ENCODE peak calls at places on chromosomes 6 and 20, in six cellular contexts. M is GM12891; H is activated CD4-positive, CD25-positive, alpha-beta regulatory T cell treated with anti-CD3 and anti-CD28 coated beads, Interleukin-2, amount 50 U/mL, for 16 hours; W is erythroblast; Y is astrocyte of the spinal cord; B is COR-L47. U is an unnamed sample.

GRCh38 chr20:18754030-18754659 is 59.4 kb upstream of the SCP2D1 start:
- DNase-seq in M (peak), H (no peak), W (no peak), Y (peak), B (no peak), U (no peak)

GRCh38 chr20:20331796-20332195 is 36.1 kb upstream of the INSM1 start:
- DNase-seq in M (no peak), H (no peak), W (no peak), Y (no peak), B (no peak), U (no peak)

GRCh38 chr6:135202821-135203220 is 21.7 kb downstream of the MYB start:
- DNase-seq in M (no peak), H (no peak), W (no peak), Y (no peak), B (no peak), U (no peak)

GRCh38 chr6:56540950-56541600 is 101.6 kb downstream of the DST start:
- DNase-seq in M (no peak), H (no peak), W (peak), Y (no peak), B (no peak), U (no peak)

GRCh38 chr6:45421700-45422540 is 44.2 kb upstream of the SUPT3H start:
- DNase-seq in M (no peak), H (no peak), W (peak), Y (peak), B (peak), U (no peak)

GRCh38 chr6:100463685-100464161 is 998 bp downstream of the SIM1 start:
- DNase-seq in M (no peak), H (no peak), W (no peak), Y (no peak), B (no peak), U (no peak)

GRCh38 chr6:150143521-150144293 is 863 bp downstream of the PPP1R14C start:
- DNase-seq in M (no peak), H (no peak), W (no peak), Y (no peak), B (no peak), U (no peak)

GRCh38 chr6:154805288-154805911 is 72.2 kb downstream of the SCAF8 start:
- DNase-seq in M (no peak), H (no peak), W (peak), Y (peak), B (peak), U (peak)

GRCh38 chr20:18721716-18722115 is 91.9 kb upstream of the SCP2D1 start:
- DNase-seq in M (no peak), H (no peak), W (no peak), Y (no peak), B (no peak), U (no peak)

GRCh38 chr20:53647286-53647821 is 53.7 kb upstream of the ZNF217 start:
- DNase-seq in M (no peak), H (no peak), W (no peak), Y (no peak), B (no peak), U (no peak)

GRCh38 chr20:21395666-21396044 is 1.7 kb downstream of the NKX2-4 start:
- DNase-seq in M (no peak), H (no peak), W (no peak), Y (no peak), B (no peak), U (no peak)

GRCh38 chr20:33649201-33649631 is 12.9 kb upstream of the C20orf144 start:
- DNase-seq in M (no peak), H (no peak), W (no peak), Y (no peak), B (no peak), U (no peak)

GRCh38 chr20:7161690-7162089 is 394.2 kb downstream of the BMP2 start:
- DNase-seq in M (no peak), H (no peak), W (no peak), Y (peak), B (peak), U (no peak)

GRCh38 chr20:38725959-38726848 is 1.9 kb downstream of the SLC32A1 start:
- DNase-seq in M (peak), H (no peak), W (peak), Y (no peak), B (no peak), U (no peak)

U was measured in trophoblast cell.